ENCODE peak calls at places on chromosomes 5 and 9, in seven cellular contexts. U, W, K, S, Z, B and L are unnamed samples.

GRCh38 chr5:21776466-21776865 is 1076.7 kb downstream of the CDH12 start:
- DNase-seq in U (no peak), W (no peak), K (no peak), S (no peak), Z (no peak), B (no peak), L (no peak)

GRCh38 chr5:159003045-159004030 is 96.4 kb downstream of the EBF1 start:
- DNase-seq in U (no peak), W (no peak), K (no peak), S (peak), Z (no peak), B (no peak), L (no peak)

GRCh38 chr5:45847877-45848276 is 151.7 kb upstream of the HCN1 start:
- DNase-seq in U (no peak), W (no peak), K (no peak), S (no peak), Z (no peak), B (no peak), L (no peak)

GRCh38 chr9:96874947-96875459 is 20.7 kb upstream of the ZNF782 start:
- DNase-seq in U (no peak), W (no peak), K (no peak), S (peak), Z (no peak), B (peak), L (no peak)

GRCh38 chr5:9543266-9543925 is 2.5 kb downstream of the SEMA5A start:
- DNase-seq in U (no peak), W (no peak), K (no peak), S (no peak), Z (no peak), B (no peak), L (peak)

GRCh38 chr9:23783509-23783908 is 42.5 kb downstream of the ELAVL2 start:
- DNase-seq in U (no peak), W (no peak), K (no peak), S (no peak), Z (no peak), B (no peak), L (no peak)

GRCh38 chr5:151253604-151253948 is 591 bp downstream of the GM2A start:
- DNase-seq in U (no peak), W (no peak), K (no peak), S (peak), Z (no peak), B (no peak), L (no peak)

GRCh38 chr9:110183208-110184145 is 24.5 kb downstream of the C9orf152 start:
- DNase-seq in U (no peak), W (no peak), K (no peak), S (peak), Z (no peak), B (peak), L (peak)

GRCh38 chr9:100306283-100306682 is 46.5 kb downstream of the TEX10 start:
- DNase-seq in U (no peak), W (no peak), K (no peak), S (no peak), Z (no peak), B (no peak), L (no peak)

GRCh38 chr5:79512692-79513518 is 1.0 kb downstream of the HOMER1 start:
- DNase-seq in U (no peak), W (no peak), K (no peak), S (peak), Z (no peak), B (no peak), L (peak)

GRCh38 chr5:172439785-172440480 is 14.4 kb downstream of the SH3PXD2B start:
- DNase-seq in U (peak), W (peak), K (no peak), S (no peak), Z (no peak), B (no peak), L (peak)

GRCh38 chr5:42665857-42666256 is 90.8 kb upstream of the CCDC152 start:
- DNase-seq in U (no peak), W (no peak), K (no peak), S (no peak), Z (no peak), B (no peak), L (no peak)

GRCh38 chr9:112310826-112311225 is 22.6 kb downstream of the PTBP3 start:
- DNase-seq in U (no peak), W (no peak), K (no peak), S (no peak), Z (no peak), B (peak), L (no peak)

GRCh38 chr9:136857606-136858412 is 5.7 kb downstream of the MAMDC4 start:
- DNase-seq in U (no peak), W (peak), K (no peak), S (no peak), Z (no peak), B (peak), L (no peak)

GRCh38 chr5:176743828-176744583 is 66.4 kb upstream of the UNC5A start:
- DNase-seq in U (no peak), W (no peak), K (no peak), S (no peak), Z (no peak), B (peak), L (no peak)

GRCh38 chr5:140823475-140823874 is 2.1 kb downstream of the PCDHA5 start:
- DNase-seq in U (no peak), W (peak), K (no peak), S (no peak), Z (no peak), B (no peak), L (no peak)

GRCh38 chr9:16315720-16316119 is 554.8 kb downstream of the BNC2 start:
- DNase-seq in U (no peak), W (no peak), K (no peak), S (no peak), Z (no peak), B (no peak), L (no peak)

GRCh38 chr9:76018767-76019166 is 128.3 kb downstream of the PCSK5 start:
- DNase-seq in U (no peak), W (no peak), K (no peak), S (no peak), Z (no peak), B (no peak), L (no peak)